ENCODE peak calls at places on chromosomes 7 and 10, in six cellular contexts. U, D, Q, E, L and P are unnamed samples. For H3K4me1, the result is how much of the 10 kb centered on the place peaks cover.

GRCh38 chr10:44416021-44416758 is 31.3 kb upstream of the CXCL12 start:
- DNase-seq in E (no peak), L (peak), Q (no peak), D (no peak), U (peak), P (no peak)

GRCh38 chr10:100705139-100705538 is 40.2 kb upstream of the PAX2 start:
- DNase-seq in U (no peak), Q (no peak), E (no peak), L (no peak), D (no peak), P (no peak)

GRCh38 chr10:28679941-28680752 is 2.8 kb downstream of the BAMBI start:
- DNase-seq in L (no peak), D (no peak), U (no peak), Q (no peak), E (no peak), P (no peak)

GRCh38 chr10:75894761-75895160 is 463.3 kb downstream of the LRMDA start:
- DNase-seq in U (no peak), Q (no peak), E (no peak), L (no peak), D (no peak), P (no peak)

GRCh38 chr7:68706291-68706690 is 892.0 kb upstream of the AUTS2 start:
- DNase-seq in E (no peak), L (peak), U (no peak), Q (no peak), D (no peak), P (no peak)

GRCh38 chr10:75542902-75543301 is 111.5 kb downstream of the LRMDA start:
- DNase-seq in U (no peak), L (peak), D (no peak), Q (peak), E (no peak), P (peak)

GRCh38 chr10:110850990-110851389 is 20.7 kb upstream of the PDCD4 start:
- DNase-seq in L (peak), E (no peak), U (no peak), D (no peak), Q (no peak), P (no peak)

GRCh38 chr10:43128331-43128730 is 9.9 kb upstream of the CSGALNACT2 start:
- DNase-seq in L (no peak), D (no peak), U (no peak), Q (no peak), E (no peak), P (no peak)

GRCh38 chr10:132898391-132899053 is 43.8 kb downstream of the CFAP46 start:
- DNase-seq in D (no peak), Q (no peak), U (peak), E (no peak), L (no peak), P (peak)

GRCh38 chr10:70587045-70587658 is 15.4 kb downstream of the PRF1 start:
- DNase-seq in Q (no peak), E (no peak), L (no peak), D (no peak), U (no peak), P (peak)

GRCh38 chr7:158753900-158754299 is 49.3 kb upstream of the NCAPG2 start:
- DNase-seq in L (no peak), D (peak), Q (no peak), E (no peak), U (no peak), P (no peak)

GRCh38 chr10:6701289-6701688 is 121.2 kb upstream of the PRKCQ start:
- DNase-seq in E (no peak), D (no peak), Q (no peak), L (no peak), U (no peak), P (no peak)

GRCh38 chr10:84026821-84027257 is 112.5 kb upstream of the GHITM start:
- DNase-seq in U (no peak), D (no peak), E (no peak), L (peak), Q (no peak), P (no peak)

GRCh38 chr7:80725181-80725611 is 86.8 kb downstream of the CD36 start:
- DNase-seq in L (peak), E (no peak), U (no peak), D (no peak), Q (no peak), P (no peak)

GRCh38 chr7:132373041-132373440 is 203.2 kb downstream of the PLXNA4 start:
- DNase-seq in U (no peak), Q (no peak), L (no peak), E (no peak), D (no peak), P (no peak)

GRCh38 chr7:45920543-45921380 is at the start of gene IGFBP3:
- DNase-seq in E (no peak), Q (peak), U (peak), D (no peak), L (peak), P (peak)

GRCh38 chr7:18228686-18229085 is 201.0 kb upstream of the PRPS1L1 start:
- DNase-seq in E (no peak), D (no peak), U (no peak), Q (no peak), L (no peak), P (no peak)

GRCh38 chr7:41425926-41426325 is 277.0 kb downstream of the INHBA start:
- DNase-seq in L (peak), U (no peak), D (peak), E (no peak), Q (no peak), P (no peak)

GRCh38 chr10:70576803-70577517 is 25.6 kb downstream of the PRF1 start:
- DNase-seq in D (no peak), U (no peak), Q (no peak), E (no peak), L (peak), P (no peak)

GRCh38 chr10:2037966-2038493 is 300.7 kb upstream of the ADARB2 start:
- DNase-seq in L (no peak), E (no peak), D (no peak), Q (no peak), U (no peak), P (no peak)

GRCh38 chr7:150629347-150629746 is 2.8 kb downstream of the GIMAP6 start:
- DNase-seq in Q (no peak), E (no peak), D (no peak), L (no peak), U (peak), P (no peak)

GRCh38 chr10:89085153-89085552 is 94.6 kb downstream of the FAS start:
- DNase-seq in U (no peak), L (no peak), Q (no peak), D (no peak), E (no peak), P (no peak)

GRCh38 chr10:48523820-48524758 is 80.8 kb downstream of the ARHGAP22 start:
- DNase-seq in Q (no peak), E (no peak), U (no peak), L (no peak), D (no peak), P (no peak)

GRCh38 chr10:72954596-72955569 is at the start of gene PLA2G12B:
- DNase-seq in L (no peak), Q (no peak), E (no peak), D (no peak), U (no peak), P (no peak)

GRCh38 chr10:71964669-71965515 is 697 bp downstream of the CHST3 start:
- DNase-seq in D (no peak), Q (no peak), U (peak), E (no peak), L (peak), P (no peak)

GRCh38 chr7:143299840-143300239 is 11.7 kb downstream of the CASP2 start:
- DNase-seq in L (peak), D (no peak), Q (peak), U (peak), E (peak), P (peak)

DNA sequence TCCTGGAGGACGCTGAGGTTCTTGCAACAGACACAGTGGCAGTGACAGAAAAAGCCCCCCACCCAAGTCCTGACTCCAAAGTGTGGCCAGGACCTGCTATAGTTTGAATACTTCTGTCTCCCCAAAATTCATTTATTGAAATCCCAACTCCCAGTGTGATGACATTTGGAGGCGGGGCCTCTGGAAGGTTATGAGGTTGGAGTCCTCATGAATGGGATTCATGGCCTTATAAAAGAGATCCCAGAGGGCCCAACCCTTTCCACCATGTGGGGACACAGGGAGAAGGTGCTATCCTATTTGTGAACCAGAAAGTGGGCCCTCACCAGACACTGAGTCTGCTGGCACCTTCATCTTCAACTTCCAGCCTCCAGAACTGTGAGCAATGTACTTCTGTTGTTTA is 18.3 kb downstream of the ANXA11 start:
- DNase-seq in Q (no peak), L (no peak), U (no peak), D (no peak), E (no peak), P (no peak)
- H3K4me1 ChIP-seq in Q (under half), L (under half), U (half or more), D (under half), E (half or more), P (under half)

DNA sequence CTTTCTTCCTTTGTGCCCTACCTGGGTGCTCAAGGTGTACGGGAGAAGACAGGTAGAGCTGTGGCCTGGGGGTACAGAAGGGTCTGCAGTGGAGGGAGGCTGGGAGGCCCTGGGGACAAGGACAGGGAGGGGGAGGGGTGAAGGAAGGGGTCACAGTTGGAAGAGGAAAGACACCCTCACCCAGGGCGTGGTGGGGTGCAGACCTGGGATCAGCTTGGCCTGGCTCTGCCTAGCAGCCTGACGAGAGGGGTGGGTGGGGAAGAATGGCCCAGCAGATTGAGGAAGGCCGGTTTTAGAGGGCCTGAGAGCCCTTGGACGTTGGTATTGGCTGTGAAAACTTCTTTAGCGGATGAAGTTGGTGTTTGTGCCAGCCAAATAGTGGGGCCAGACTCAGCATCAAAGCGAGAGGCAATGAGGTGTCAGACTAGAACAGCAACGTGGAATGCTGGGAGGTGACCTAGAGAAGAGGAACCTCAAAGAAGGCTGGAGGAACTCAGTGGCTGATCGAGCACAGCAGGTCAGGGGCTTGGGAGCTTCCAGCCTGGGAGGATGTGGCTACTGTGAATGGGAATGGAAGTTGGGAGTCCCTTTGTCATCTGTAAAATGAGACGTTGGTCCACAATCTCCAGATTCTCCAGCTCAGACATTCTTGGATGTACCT is 18.1 kb upstream of the TRIM8 start:
- DNase-seq in D (no peak), L (no peak), E (no peak), Q (no peak), U (no peak), P (no peak)
- H3K4me1 ChIP-seq in D (under half), L (half or more), E (under half), Q (under half), U (half or more), P (under half)

GRCh38 chr10:63489838-63490237 is 24.1 kb upstream of the JMJD1C start:
- DNase-seq in L (no peak), U (no peak), E (no peak), Q (no peak), D (no peak), P (no peak)
- H3K4me1 ChIP-seq in L (under half), U (under half), E (under half), Q (under half), D (under half), P (under half)

GRCh38 chr10:67573484-67573883 is 122.5 kb downstream of the CTNNA3 start:
- DNase-seq in L (no peak), E (no peak), Q (no peak), U (no peak), D (no peak), P (no peak)

GRCh38 chr10:67575530-67575929 is 120.5 kb downstream of the CTNNA3 start:
- DNase-seq in D (no peak), L (no peak), Q (no peak), U (no peak), E (no peak), P (no peak)

DNA sequence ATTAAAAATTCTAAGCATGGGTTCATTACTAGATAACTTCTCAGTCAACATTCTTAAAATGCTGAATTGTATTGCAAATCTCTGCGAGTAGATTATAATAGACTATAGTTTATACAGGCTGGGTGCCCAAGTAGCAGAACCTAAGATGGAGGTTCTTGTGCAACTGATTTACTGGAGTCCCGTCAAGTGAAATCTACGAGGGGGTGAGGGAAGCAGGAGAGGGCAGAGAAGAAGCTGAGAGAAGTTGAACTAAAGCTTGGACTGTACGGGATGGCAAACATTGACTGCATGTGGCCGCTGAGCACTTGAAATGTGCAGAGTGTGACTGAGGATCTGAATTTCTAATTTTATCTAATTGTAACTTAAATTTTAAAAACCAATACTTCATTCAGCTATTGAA is 124.5 kb downstream of the CTNNA3 start:
- DNase-seq in D (no peak), U (no peak), L (no peak), E (no peak), Q (no peak), P (no peak)
- H3K4me1 ChIP-seq in D (under half), U (under half), L (under half), E (under half), Q (under half), P (under half)

GRCh38 chr7:140390466-140391190 is 7.7 kb downstream of the SLC37A3 start:
- DNase-seq in L (peak), U (no peak), D (no peak), Q (no peak), E (no peak), P (peak)
- H3K4me1 ChIP-seq in L (under half), U (under half), D (under half), Q (under half), E (under half), P (under half)